ENCODE peak calls at places on chromosomes 1 and 21, in six cellular contexts. Q is HS-27A, K is Calu3, S is HFF-Myc, X is SK-N-MC, D is astrocyte. O is an unnamed sample.

GRCh38 chr1:117067528-117068370 is 7.6 kb downstream of the TTF2 start:
- DNase-seq in Q (no peak), K (peak), S (peak), X (no peak), D (peak), O (peak)

GRCh38 chr1:232422098-232422497 is 207.8 kb downstream of the SIPA1L2 start:
- DNase-seq in Q (no peak), K (no peak), S (no peak), X (no peak), D (peak), O (no peak)

GRCh38 chr21:44423941-44424607 is 31.2 kb upstream of the LRRC3 start:
- DNase-seq in Q (no peak), K (no peak), S (no peak), X (no peak), D (no peak), O (no peak)

GRCh38 chr1:12773438-12773837 is at the start of gene PRAMEF12:
- DNase-seq in Q (no peak), K (no peak), S (no peak), X (no peak), D (no peak), O (no peak)

GRCh38 chr1:59730759-59731478 is 83.8 kb upstream of the HOOK1 start:
- DNase-seq in Q (peak), K (peak), S (peak), X (no peak), D (peak), O (peak)

GRCh38 chr1:231800071-231800470 is 173.5 kb downstream of the DISC1 start:
- DNase-seq in Q (peak), K (no peak), S (no peak), X (no peak), D (peak), O (no peak)

GRCh38 chr1:70633004-70633403 is 221.9 kb downstream of the CTH start:
- DNase-seq in Q (no peak), K (no peak), S (no peak), X (no peak), D (no peak), O (no peak)

GRCh38 chr1:111705841-111706240 is 33.4 kb downstream of the INKA2 start:
- DNase-seq in Q (no peak), K (no peak), S (no peak), X (no peak), D (no peak), O (peak)

GRCh38 chr1:26771643-26772321 is 16.0 kb upstream of the PIGV start:
- DNase-seq in Q (peak), K (peak), S (peak), X (no peak), D (peak), O (peak)

GRCh38 chr1:110750446-110751029 is 75.8 kb upstream of the KCNA3 start:
- DNase-seq in Q (no peak), K (no peak), S (no peak), X (no peak), D (no peak), O (no peak)

GRCh38 chr1:155125511-155125945 is 2.1 kb upstream of the EFNA1 start:
- DNase-seq in Q (no peak), K (no peak), S (no peak), X (no peak), D (no peak), O (no peak)

GRCh38 chr1:9892563-9893528 is 17.2 kb downstream of the CTNNBIP1 start:
- DNase-seq in Q (peak), K (peak), S (peak), X (no peak), D (peak), O (no peak)

GRCh38 chr1:201409440-201409839 is 10.3 kb upstream of the LAD1 start:
- DNase-seq in Q (no peak), K (no peak), S (no peak), X (no peak), D (no peak), O (no peak)

GRCh38 chr1:43008106-43008424 is 49.4 kb upstream of the SLC2A1 start:
- DNase-seq in Q (no peak), K (no peak), S (no peak), X (no peak), D (no peak), O (no peak)

GRCh38 chr1:90944006-90944405 is 77.8 kb downstream of the ZNF644 start:
- DNase-seq in Q (no peak), K (no peak), S (no peak), X (no peak), D (no peak), O (no peak)

GRCh38 chr1:200673952-200674823 is 4.5 kb upstream of the DDX59 start:
- DNase-seq in Q (no peak), K (no peak), S (no peak), X (no peak), D (no peak), O (peak)

GRCh38 chr1:9848022-9848421 is 24.3 kb upstream of the CLSTN1 start:
- DNase-seq in Q (no peak), K (no peak), S (no peak), X (no peak), D (no peak), O (no peak)

GRCh38 chr1:156499703-156500577 is 635 bp downstream of the MEF2D start:
- DNase-seq in Q (no peak), K (peak), S (no peak), X (no peak), D (no peak), O (no peak)

GRCh38 chr1:221734187-221734586 is 7.7 kb downstream of the DUSP10 start:
- DNase-seq in Q (no peak), K (no peak), S (no peak), X (no peak), D (no peak), O (no peak)

GRCh38 chr1:6984996-6985395 is 199.7 kb downstream of the CAMTA1 start:
- DNase-seq in Q (no peak), K (no peak), S (no peak), X (no peak), D (no peak), O (no peak)

GRCh38 chr21:28775071-28775470 is 217.6 kb downstream of the LTN1 start:
- DNase-seq in Q (no peak), K (no peak), S (no peak), X (no peak), D (no peak), O (no peak)

GRCh38 chr21:34693192-34693810 is 24.5 kb downstream of the CLIC6 start:
- DNase-seq in Q (peak), K (peak), S (peak), X (peak), D (peak), O (peak)

O was measured in AG04450.